ENCODE peak calls at places on chromosomes 12 and 14, in eight cellular contexts. U is uterus, P is thyroid gland, Z is body of pancreas, K is aorta, N is OCI-LY7, E is gastrocnemius medialis, A is left lung. D is an unnamed sample. For H3K4me1, the result is how much of the 10 kb centered on the place peaks cover.

GRCh38 chr14:66610154-66610563 is 102.2 kb downstream of the GPHN start:
- DNase-seq in K (no peak), Z (no peak), A (no peak), U (no peak), N (peak), E (no peak), P (no peak), D (no peak)

GRCh38 chr12:107450541-107450940 is 235.1 kb upstream of the PWP1 start:
- DNase-seq in Z (no peak), K (no peak), P (no peak), E (no peak), N (peak), A (no peak), U (no peak), D (no peak)

GRCh38 chr12:2750185-2750584 is 44.6 kb upstream of the FKBP4 start:
- DNase-seq in K (no peak), N (no peak), P (no peak), Z (no peak), E (no peak), A (no peak), U (no peak), D (no peak)

GRCh38 chr14:100824156-100824555 is 1.8 kb upstream of the MEG3 start:
- DNase-seq in E (no peak), Z (peak), U (peak), A (no peak), P (peak), K (peak), N (no peak), D (no peak)

GRCh38 chr14:73887116-73887490 is 444 bp downstream of the ZNF410 start:
- DNase-seq in K (no peak), N (no peak), A (no peak), Z (no peak), U (no peak), P (no peak), E (no peak), D (no peak)

GRCh38 chr14:29650554-29651269 is 276.9 kb downstream of the PRKD1 start:
- DNase-seq in K (no peak), E (no peak), U (no peak), N (no peak), A (no peak), Z (peak), P (no peak), D (no peak)

GRCh38 chr12:64678248-64678647 is 68.0 kb downstream of the RASSF3 start:
- DNase-seq in Z (no peak), P (no peak), K (no peak), U (no peak), A (no peak), N (peak), E (no peak), D (no peak)

GRCh38 chr14:37903561-37904191 is 304.0 kb upstream of the SSTR1 start:
- DNase-seq in K (no peak), E (no peak), P (peak), U (no peak), N (peak), A (no peak), Z (peak), D (peak)

GRCh38 chr12:89345830-89346740 is 6.2 kb downstream of the DUSP6 start:
- DNase-seq in Z (peak), A (peak), E (peak), N (peak), K (peak), P (peak), U (peak), D (peak)

GRCh38 chr12:68745376-68745903 is 536 bp upstream of the SLC35E3 start:
- DNase-seq in K (no peak), P (no peak), A (no peak), Z (no peak), E (no peak), U (no peak), N (peak), D (no peak)

DNA sequence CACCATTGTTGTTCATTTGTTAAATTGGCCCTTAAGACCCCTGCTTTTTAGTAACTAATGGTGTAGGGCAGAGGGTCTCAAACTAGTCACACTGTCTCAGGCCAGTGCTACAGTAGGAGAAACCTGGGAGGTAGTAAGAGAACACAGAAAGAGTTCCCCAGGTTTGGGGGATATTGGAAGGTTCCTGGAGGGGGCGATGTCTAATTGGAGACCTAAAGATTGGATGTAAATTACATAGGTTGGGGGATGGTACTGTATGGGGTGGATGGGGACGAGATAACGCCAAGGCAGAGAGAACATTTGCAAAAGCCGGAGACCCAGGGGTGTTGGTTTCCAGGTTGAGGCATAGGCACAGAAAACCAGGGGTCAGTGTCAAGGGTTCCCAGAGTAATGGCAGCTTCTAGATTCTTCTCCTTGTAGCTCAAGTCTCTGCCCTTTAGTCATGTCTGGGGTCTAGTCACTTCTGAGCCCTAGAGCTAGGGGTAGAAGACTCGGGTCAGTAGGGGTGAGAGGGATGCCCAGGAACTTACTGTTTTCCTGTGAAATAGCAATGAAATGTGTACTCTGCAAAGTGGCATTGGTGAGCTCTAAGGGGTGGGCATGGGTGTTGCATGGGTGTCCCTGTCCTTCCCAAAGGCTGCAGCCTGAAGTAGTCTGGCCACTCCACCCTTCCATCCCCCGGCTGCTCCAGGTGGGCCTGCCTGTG is 21.8 kb downstream of the PLEKHG3 start:
- DNase-seq in P (no peak), E (no peak), K (peak), A (no peak), U (no peak), N (no peak), Z (no peak), D (no peak)
- H3K27ac ChIP-seq in P (no peak), E (no peak), K (no peak), A (no peak), U (peak), N (no peak), Z (peak), D (no peak)

GRCh38 chr12:117097159-117097558 is 2.1 kb downstream of the TESC start:
- DNase-seq in E (no peak), P (no peak), U (no peak), N (no peak), A (no peak), K (peak), Z (no peak), D (no peak)
- H3K4me1 ChIP-seq in E (under half), P (under half), U (under half), N (under half), A (under half), K (under half), Z (half or more), D (under half)

GRCh38 chr12:91986084-91986483 is 159.6 kb downstream of the BTG1 start:
- DNase-seq in Z (no peak), K (no peak), E (no peak), A (no peak), P (no peak), N (no peak), U (no peak), D (no peak)

GRCh38 chr12:91990525-91990924 is 155.1 kb downstream of the BTG1 start:
- DNase-seq in K (no peak), A (no peak), U (no peak), P (no peak), Z (no peak), E (no peak), N (no peak), D (no peak)

GRCh38 chr12:91988571-91988970 is 157.1 kb downstream of the BTG1 start:
- DNase-seq in N (no peak), A (no peak), U (no peak), K (no peak), Z (no peak), P (no peak), E (no peak), D (no peak)

GRCh38 chr12:91989143-91989542 is 156.5 kb downstream of the BTG1 start:
- DNase-seq in P (no peak), Z (no peak), A (no peak), E (no peak), K (no peak), N (no peak), U (no peak), D (no peak)

GRCh38 chr12:91988076-91988475 is 157.6 kb downstream of the BTG1 start:
- DNase-seq in A (no peak), P (peak), E (no peak), N (no peak), K (no peak), Z (no peak), U (peak), D (no peak)
- H3K27ac ChIP-seq in A (no peak), P (no peak), E (no peak), N (no peak), K (no peak), Z (no peak), U (peak), D (no peak)

GRCh38 chr12:111428081-111428727 is 22.5 kb downstream of the SH2B3 start:
- DNase-seq in N (no peak), K (no peak), A (no peak), E (no peak), Z (no peak), U (no peak), P (no peak), D (no peak)

GRCh38 chr12:111425655-111426054 is 19.9 kb downstream of the SH2B3 start:
- DNase-seq in U (no peak), P (no peak), A (no peak), E (no peak), Z (no peak), K (no peak), N (no peak), D (no peak)

GRCh38 chr12:111426341-111427185 is 20.8 kb downstream of the SH2B3 start:
- DNase-seq in U (no peak), E (no peak), A (no peak), Z (no peak), N (no peak), K (no peak), P (no peak), D (no peak)

GRCh38 chr12:111428728-111429175 is 23.0 kb downstream of the SH2B3 start:
- DNase-seq in U (no peak), K (no peak), A (peak), Z (peak), N (peak), E (no peak), P (peak), D (no peak)

GRCh38 chr12:111427417-111428074 is 21.8 kb downstream of the SH2B3 start:
- DNase-seq in E (no peak), A (no peak), K (no peak), U (no peak), Z (no peak), P (no peak), N (no peak), D (no peak)
- H3K4me1 ChIP-seq in E (under half), A (under half), K (under half), U (under half), Z (under half), P (under half), N (under half), D (under half)

GRCh38 chr12:95073698-95074520 is 491 bp upstream of the NR2C1 start:
- DNase-seq in P (no peak), K (no peak), A (no peak), Z (no peak), N (no peak), U (no peak), E (no peak), D (no peak)
- H3K27ac ChIP-seq in P (peak), K (no peak), A (no peak), Z (no peak), N (no peak), U (peak), E (peak), D (no peak)

DNA sequence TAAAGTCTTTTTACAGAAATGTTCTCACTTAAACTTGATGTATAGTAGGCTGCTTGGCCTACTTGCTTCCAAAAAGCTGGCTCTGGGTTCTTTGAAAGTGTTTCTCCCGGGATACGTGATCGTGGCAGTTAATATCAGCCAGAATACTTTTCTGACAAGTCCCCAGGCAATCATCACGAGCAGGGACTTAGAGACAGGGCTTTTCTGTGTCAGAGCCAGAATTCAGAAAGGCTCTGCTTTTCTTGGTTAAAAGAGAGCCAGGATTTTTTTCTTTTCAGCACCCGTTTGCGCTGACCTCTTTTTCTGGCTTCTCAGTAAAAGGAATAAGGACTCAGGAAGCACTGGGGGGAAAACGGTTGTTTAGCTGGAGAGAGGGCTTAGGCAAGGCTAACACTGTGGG is 57.8 kb upstream of the ARHGAP5 start:
- DNase-seq in P (no peak), K (no peak), N (no peak), Z (no peak), A (no peak), U (no peak), E (no peak), D (no peak)
- H3K4me1 ChIP-seq in P (under half), K (under half), N (under half), Z (under half), A (under half), U (under half), E (under half), D (under half)

GRCh38 chr12:69922999-69923398 is 98.0 kb downstream of the MYRFL start:
- DNase-seq in A (no peak), P (no peak), U (no peak), E (no peak), K (no peak), N (no peak), Z (no peak), D (no peak)
- H3K27ac ChIP-seq in A (no peak), P (no peak), U (no peak), E (no peak), K (no peak), N (no peak), Z (no peak), D (no peak)

GRCh38 chr12:27524489-27524835 is 456 bp downstream of the PPFIBP1 start:
- DNase-seq in K (no peak), U (no peak), A (no peak), P (no peak), N (no peak), Z (no peak), E (no peak), D (no peak)
- H3K4me1 ChIP-seq in K (under half), U (under half), A (under half), P (under half), N (under half), Z (under half), E (under half), D (under half)